ENCODE peak calls at places on chromosomes 5 and 9, in five cellular contexts. T is posterior vena cava; V is H7; M is posterior cingulate gyrus; D is activated CD8-positive, alpha-beta memory T cell treated with anti-CD3 and anti-CD28 coated beads for 48 hours. N is an unnamed sample.

GRCh38 chr5:60490597-60491166 is 209.3 kb downstream of the DEPDC1B start:
- DNase-seq in T (no peak), V (no peak), M (no peak), D (no peak), N (no peak)

GRCh38 chr5:171874210-171874609 is 88.6 kb downstream of the SMIM23 start:
- DNase-seq in T (no peak), V (no peak), M (no peak), D (no peak), N (no peak)

GRCh38 chr5:10501554-10502075 is 59.9 kb downstream of the ROPN1L start:
- DNase-seq in T (no peak), V (no peak), M (no peak), D (no peak), N (no peak)

GRCh38 chr5:144406463-144406862 is 235.8 kb downstream of the KCTD16 start:
- DNase-seq in T (no peak), V (no peak), M (no peak), D (no peak), N (no peak)

GRCh38 chr5:98173334-98173733 is 600.1 kb upstream of the RGMB start:
- DNase-seq in T (no peak), V (no peak), M (no peak), D (no peak), N (no peak)

GRCh38 chr9:89372230-89372816 is 54.0 kb downstream of the SECISBP2 start:
- DNase-seq in T (no peak), V (peak; percentile 67), M (no peak), D (no peak), N (no peak)

GRCh38 chr5:132704875-132705274 is 31.1 kb downstream of the IL4 start:
- DNase-seq in T (no peak), V (no peak), M (no peak), D (no peak), N (no peak)

GRCh38 chr5:127665641-127666040 is 16.8 kb downstream of the CTXN3 start:
- DNase-seq in T (no peak), V (no peak), M (no peak), D (no peak), N (no peak)

GRCh38 chr5:5313081-5313736 is 109.3 kb upstream of the ICE1 start:
- DNase-seq in T (no peak), V (no peak), M (no peak), D (no peak), N (no peak)

GRCh38 chr5:135458921-135459331 is 6.8 kb upstream of the TIFAB start:
- DNase-seq in T (peak; percentile 76), V (no peak), M (no peak), D (no peak), N (no peak)